ENCODE peak calls at places on chromosomes 11 and 22, in five cellular contexts. N is RPMI7951, Z is EL, O is right lobe of liver, V is SK-N-SH. S is an unnamed sample.

GRCh38 chr11:47259178-47259977 is 1.6 kb downstream of the NR1H3 start:
- DNase-seq in Z (no peak), N (no peak), V (peak; percentile 74), O (no peak), S (peak; percentile 45)

GRCh38 chr11:67613313-67613959 is 6.7 kb downstream of the NDUFV1 start:
- DNase-seq in O (peak; percentile 20), V (no peak), Z (no peak), N (no peak), S (no peak)

GRCh38 chr11:122293298-122294023 is 177.4 kb upstream of the BLID start:
- DNase-seq in Z (no peak), O (no peak), N (peak; percentile 21), V (no peak), S (no peak)

GRCh38 chr11:46363031-46363407 is 15.8 kb downstream of the DGKZ start:
- DNase-seq in N (peak; percentile 90), V (peak; percentile 85), Z (peak; percentile 67), O (peak; percentile 56), S (peak; percentile 72)

GRCh38 chr22:24247564-24248344 is 2.9 kb upstream of the GGT5 start:
- DNase-seq in V (peak; percentile 97), Z (peak; percentile 93), O (peak; percentile 79), N (peak; percentile 81), S (peak; percentile 51)

GRCh38 chr22:27224485-27225364 is 567.3 kb downstream of the MIAT start:
- DNase-seq in O (no peak), N (peak; percentile 81), V (peak; percentile 75), Z (peak; percentile 76), S (no peak)

GRCh38 chr11:63609971-63610580 is 4.2 kb downstream of the PLAAT3 start:
- DNase-seq in Z (peak; percentile 30), O (no peak), V (no peak), N (no peak), S (peak; percentile 39)

GRCh38 chr22:41776381-41776780 is 24.1 kb upstream of the CCDC134 start:
- DNase-seq in O (no peak), V (no peak), N (no peak), Z (no peak), S (no peak)

GRCh38 chr22:47357086-47357485 is 594.6 kb downstream of the TBC1D22A start:
- DNase-seq in N (no peak), O (no peak), V (no peak), Z (no peak), S (no peak)

GRCh38 chr11:29328961-29329441 is 687.8 kb downstream of the KCNA4 start:
- DNase-seq in V (peak; percentile 1), Z (peak; percentile 81), N (peak; percentile 63), O (no peak), S (peak; percentile 56)

GRCh38 chr22:20494978-20495860 is at the start of gene KLHL22:
- DNase-seq in V (peak; percentile 88), Z (peak; percentile 41), N (peak; percentile 39), O (peak; percentile 48), S (peak; percentile 56)

GRCh38 chr22:24758164-24758799 is 16.2 kb downstream of the PIWIL3 start:
- DNase-seq in V (peak; percentile 57), N (peak; percentile 37), O (peak; percentile 33), Z (peak; percentile 59), S (peak; percentile 34)

GRCh38 chr11:67441082-67441683 is 2.1 kb downstream of the CORO1B start:
- DNase-seq in N (no peak), V (no peak), Z (no peak), O (peak; percentile 23), S (no peak)

GRCh38 chr22:24284747-24285203 is 14.1 kb downstream of the SPECC1L start:
- DNase-seq in Z (peak; percentile 62), N (peak; percentile 64), O (no peak), V (no peak), S (no peak)

GRCh38 chr11:105861225-105861624 is 160.8 kb downstream of the MSANTD4 start:
- DNase-seq in N (no peak), V (no peak), Z (no peak), O (no peak), S (peak; percentile 5)

GRCh38 chr11:69542314-69543168 is 61.1 kb downstream of the LINC01488 start:
- DNase-seq in N (peak; percentile 85), Z (peak; percentile 38), V (no peak), O (no peak), S (no peak)

GRCh38 chr11:66002648-66003225 is 434 bp downstream of the BANF1 start:
- DNase-seq in V (no peak), N (no peak), O (peak; percentile 75), Z (no peak), S (peak; percentile 36)

GRCh38 chr11:118064956-118065355 is 11.9 kb upstream of the TMPRSS4 start:
- DNase-seq in N (no peak), Z (no peak), O (no peak), V (no peak), S (no peak)

GRCh38 chr11:127521413-127521812 is 520.8 kb upstream of the KIRREL3 start:
- DNase-seq in V (no peak), N (peak; percentile 16), Z (peak; percentile 37), O (no peak), S (peak; percentile 31)

GRCh38 chr11:9230291-9230690 is 34.9 kb downstream of the DENND5A start:
- DNase-seq in N (no peak), V (no peak), Z (peak; percentile 18), O (no peak), S (no peak)

GRCh38 chr11:26478710-26479109 is 93.4 kb downstream of the MUC15 start:
- DNase-seq in N (no peak), V (no peak), O (no peak), Z (no peak), S (no peak)

GRCh38 chr11:114317738-114318137 is 21.5 kb downstream of the NNMT start:
- DNase-seq in O (no peak), N (peak; percentile 47), V (peak; percentile 39), Z (peak; percentile 36), S (no peak)

GRCh38 chr11:32729976-32730375 is 64.5 kb downstream of the CCDC73 start:
- DNase-seq in O (no peak), Z (no peak), V (no peak), N (no peak), S (no peak)

GRCh38 chr11:7579226-7579825 is 65.5 kb downstream of the PPFIBP2 start:
- DNase-seq in O (no peak), Z (peak; percentile 82), V (no peak), N (peak; percentile 18), S (no peak)

GRCh38 chr11:83454674-83455073 is 168.5 kb upstream of the CCDC90B start:
- DNase-seq in N (no peak), O (no peak), V (no peak), Z (no peak), S (no peak)

GRCh38 chr22:27150530-27150909 is 493.1 kb downstream of the MIAT start:
- DNase-seq in N (peak; percentile 39), O (no peak), V (no peak), Z (no peak), S (no peak)

GRCh38 chr22:19632671-19633148 is 81.6 kb upstream of the SEPTIN5 start:
- DNase-seq in Z (peak; percentile 8), N (peak; percentile 52), O (no peak), V (peak; percentile 7), S (no peak)

GRCh38 chr11:109862808-109863207 is 230.4 kb upstream of the ZC3H12C start:
- DNase-seq in V (no peak), Z (no peak), O (no peak), N (no peak), S (no peak)

GRCh38 chr11:64122411-64123101 is 43.4 kb downstream of the MACROD1 start:
- DNase-seq in N (no peak), Z (no peak), V (no peak), O (no peak), S (no peak)

GRCh38 chr11:1226981-1227550 is 4.2 kb downstream of the MUC5B start:
- DNase-seq in N (no peak), V (peak; percentile 77), Z (no peak), O (peak; percentile 19), S (no peak)

GRCh38 chr11:128632151-128632791 is 44.9 kb upstream of the ETS1 start:
- DNase-seq in O (no peak), Z (peak; percentile 59), V (peak; percentile 67), N (peak; percentile 55), S (no peak)

GRCh38 chr11:12725863-12726666 is 51.8 kb downstream of the TEAD1 start:
- DNase-seq in Z (peak; percentile 64), N (peak; percentile 59), V (no peak), O (no peak), S (peak; percentile 74)

S was measured in Caki2.